ENCODE peak calls at places on chromosomes 11 and 22, in eight cellular contexts. T is stimulated activated naive B cell treated with anti-CD40 and anti-IgM and Interleukin-4, amounts not matched to agents 10 μg/mL and 1 μg/mL and 100 μg/mL, for 72 hours; L is activated naive CD8-positive, alpha-beta T cell treated with anti-CD3 and anti-CD28 coated beads, Interleukin-2, amount 50 U/mL, for 24 hours; C is HT1080; J is AG08395; K is T-helper 9 cell; D is T-helper 17 cell; A is NCI-H1694. W is an unnamed sample.
A peak's percentile ranks its signal among the peaks of the same experiment; 100 is the strongest.

GRCh38 chr11:100932474-100933100 is 197.0 kb downstream of the PGR start:
- DNase-seq in T (no peak), L (no peak), C (peak; percentile 52), J (peak; percentile 56), K (no peak), D (no peak), A (no peak), W (no peak)

GRCh38 chr11:1832181-1832988 is 2.4 kb upstream of the SYT8 start:
- DNase-seq in T (no peak), L (peak; percentile 79), C (no peak), J (peak; percentile 59), K (peak; percentile 73), D (peak; percentile 69), A (no peak), W (peak; percentile 64)

GRCh38 chr11:11178671-11179070 is 174.4 kb downstream of the CSNK2A3 start:
- DNase-seq in T (no peak), L (no peak), C (no peak), J (peak; percentile 50), K (no peak), D (no peak), A (no peak), W (no peak)

GRCh38 chr11:131524186-131524585 is 153.8 kb downstream of the NTM start:
- DNase-seq in T (no peak), L (no peak), C (no peak), J (no peak), K (no peak), D (no peak), A (no peak), W (no peak)

GRCh38 chr11:7278314-7278917 is 26.7 kb downstream of the SYT9 start:
- DNase-seq in T (no peak), L (no peak), C (peak; percentile 44), J (peak; percentile 48), K (no peak), D (no peak), A (no peak), W (no peak)

GRCh38 chr22:21077884-21078508 is 32.2 kb downstream of the LRRC74B start:
- DNase-seq in T (no peak), L (no peak), C (no peak), J (no peak), K (no peak), D (no peak), A (no peak), W (no peak)

GRCh38 chr11:69377029-69377952 is 83.3 kb downstream of the MYEOV start:
- DNase-seq in T (no peak), L (no peak), C (no peak), J (no peak), K (no peak), D (no peak), A (no peak), W (no peak)

GRCh38 chr11:64643258-64643881 is 52.4 kb downstream of the SLC22A12 start:
- DNase-seq in T (no peak), L (no peak), C (no peak), J (no peak), K (no peak), D (no peak), A (peak; percentile 32), W (no peak)

GRCh38 chr11:23233075-23233474 is 372.8 kb upstream of the CCDC179 start:
- DNase-seq in T (no peak), L (no peak), C (no peak), J (peak; percentile 22), K (no peak), D (no peak), A (no peak), W (no peak)

GRCh38 chr11:28701760-28702449 is 593.7 kb downstream of the METTL15 start:
- DNase-seq in T (no peak), L (no peak), C (peak; percentile 91), J (no peak), K (no peak), D (no peak), A (no peak), W (no peak)

GRCh38 chr22:48405741-48406140 is 1421.9 kb downstream of the BRD1 start:
- DNase-seq in T (no peak), L (no peak), C (no peak), J (peak; percentile 54), K (no peak), D (no peak), A (no peak), W (no peak)

GRCh38 chr11:3642071-3642951 is 519 bp upstream of the ART5 start:
- DNase-seq in T (peak; percentile 26), L (peak; percentile 77), C (peak; percentile 35), J (peak; percentile 83), K (peak; percentile 67), D (peak; percentile 40), A (no peak), W (peak; percentile 83)

GRCh38 chr11:128501576-128502549 is 85.5 kb downstream of the ETS1 start:
- DNase-seq in T (no peak), L (no peak), C (peak; percentile 74), J (peak; percentile 56), K (no peak), D (no peak), A (no peak), W (no peak)

GRCh38 chr22:27983361-27983791 is 64.3 kb upstream of the PITPNB start:
- DNase-seq in T (no peak), L (no peak), C (no peak), J (no peak), K (no peak), D (no peak), A (no peak), W (no peak)

GRCh38 chr11:69888671-69889076 is 69.5 kb upstream of the FGF3 start:
- DNase-seq in T (no peak), L (peak; percentile 74), C (peak; percentile 45), J (peak; percentile 83), K (peak; percentile 63), D (peak; percentile 39), A (peak; percentile 63), W (peak; percentile 74)

GRCh38 chr11:76578655-76579046 is 91.9 kb downstream of the LRRC32 start:
- DNase-seq in T (no peak), L (no peak), C (no peak), J (no peak), K (no peak), D (no peak), A (no peak), W (no peak)

GRCh38 chr11:88175707-88176066 is 444 bp upstream of the RAB38 start:
- DNase-seq in T (no peak), L (no peak), C (no peak), J (no peak), K (no peak), D (no peak), A (no peak), W (no peak)

GRCh38 chr11:123186291-123186690 is 8.8 kb downstream of the CLMP start:
- DNase-seq in T (no peak), L (no peak), C (peak; percentile 14), J (no peak), K (no peak), D (no peak), A (no peak), W (no peak)

GRCh38 chr11:5046754-5047330 is 516 bp downstream of the OR52J3 start:
- DNase-seq in T (no peak), L (no peak), C (no peak), J (no peak), K (no peak), D (no peak), A (no peak), W (no peak)

GRCh38 chr11:128695539-128696221 is 1.8 kb downstream of the FLI1 start:
- DNase-seq in T (no peak), L (no peak), C (peak; percentile 76), J (no peak), K (no peak), D (no peak), A (no peak), W (no peak)

W was measured in activated CD4-positive, alpha-beta T cell treated with anti-CD3 and anti-CD28 coated beads, Interleukin-2, amount 50 U/mL, for 48 hours.